ENCODE peak calls at places on chromosomes 12 and 14, in five cellular contexts. G is right lobe of liver, F is HepG2, W is transverse colon, Y is kidney. B is an unnamed sample.

GRCh38 chr12:50302686-50303085 is 19.4 kb upstream of the LIMA1 start:
- DNase-seq in G (no peak), F (no peak), W (no peak), Y (no peak), B (peak; percentile 76)

GRCh38 chr14:52049721-52050588 is 18.9 kb downstream of the NID2 start:
- DNase-seq in G (no peak), F (peak; percentile 22), W (peak; percentile 28), Y (no peak), B (no peak)

GRCh38 chr12:51884676-51885229 is 3.1 kb upstream of the ANKRD33 start:
- DNase-seq in G (peak; percentile 35), F (peak; percentile 80), W (no peak), Y (peak; percentile 31), B (no peak)

GRCh38 chr12:15535287-15535895 is 213.1 kb downstream of the PTPRO start:
- DNase-seq in G (no peak), F (no peak), W (no peak), Y (no peak), B (no peak)

GRCh38 chr14:68211421-68211820 is 391.8 kb downstream of the RAD51B start:
- DNase-seq in G (no peak), F (no peak), W (no peak), Y (no peak), B (no peak)

GRCh38 chr14:51855234-51855633 is 5.2 kb upstream of the GNG2 start:
- DNase-seq in G (no peak), F (no peak), W (no peak), Y (no peak), B (peak; percentile 76)

GRCh38 chr12:64028541-64028940 is 184.0 kb downstream of the SRGAP1 start:
- DNase-seq in G (no peak), F (no peak), W (no peak), Y (no peak), B (no peak)

GRCh38 chr12:118063567-118064391 is 2.8 kb upstream of the WSB2 start:
- DNase-seq in G (no peak), F (peak; percentile 61), W (no peak), Y (no peak), B (peak; percentile 88)

GRCh38 chr12:112589275-112589674 is 170.5 kb downstream of the PTPN11 start:
- DNase-seq in G (no peak), F (no peak), W (no peak), Y (no peak), B (no peak)

DNA sequence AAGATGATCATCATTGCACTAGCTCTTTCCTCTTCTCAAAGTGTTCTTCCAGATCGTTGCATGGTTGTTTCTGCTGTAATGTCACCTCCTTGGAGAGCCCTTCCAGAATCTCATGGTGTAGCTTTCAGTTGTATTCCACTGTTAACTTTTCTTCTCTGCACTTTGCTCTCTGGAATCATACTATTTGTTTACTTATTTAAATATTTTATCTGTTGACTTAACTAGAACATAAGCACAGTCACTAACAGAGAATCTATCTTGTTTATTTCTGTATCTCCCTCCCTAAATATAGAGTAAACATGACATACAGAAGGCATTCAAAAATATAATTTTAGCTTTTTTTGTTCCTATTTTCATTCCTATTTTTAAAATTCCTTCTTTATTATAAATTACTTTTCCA is 11.8 kb downstream of the LIN7A start:
- DNase-seq in G (no peak), F (peak; percentile 75), W (no peak), Y (no peak), B (no peak)
- H3K27ac ChIP-seq in G (peak overlapping the region; percentile 86), F (peak overlapping the region; percentile 83), W (no peak overlapping the region), Y (no peak overlapping the region), B (no peak overlapping the region)

GRCh38 chr12:121632069-121632970 is 6.0 kb downstream of the ORAI1 start:
- DNase-seq in G (no peak), F (no peak), W (no peak), Y (no peak), B (peak; percentile 70)
- H3K27ac ChIP-seq in G (peak overlapping the region; percentile 65), F (peak overlapping the region; percentile 47), W (peak overlapping the region; percentile 6), Y (no peak overlapping the region), B (no peak overlapping the region)

DNA sequence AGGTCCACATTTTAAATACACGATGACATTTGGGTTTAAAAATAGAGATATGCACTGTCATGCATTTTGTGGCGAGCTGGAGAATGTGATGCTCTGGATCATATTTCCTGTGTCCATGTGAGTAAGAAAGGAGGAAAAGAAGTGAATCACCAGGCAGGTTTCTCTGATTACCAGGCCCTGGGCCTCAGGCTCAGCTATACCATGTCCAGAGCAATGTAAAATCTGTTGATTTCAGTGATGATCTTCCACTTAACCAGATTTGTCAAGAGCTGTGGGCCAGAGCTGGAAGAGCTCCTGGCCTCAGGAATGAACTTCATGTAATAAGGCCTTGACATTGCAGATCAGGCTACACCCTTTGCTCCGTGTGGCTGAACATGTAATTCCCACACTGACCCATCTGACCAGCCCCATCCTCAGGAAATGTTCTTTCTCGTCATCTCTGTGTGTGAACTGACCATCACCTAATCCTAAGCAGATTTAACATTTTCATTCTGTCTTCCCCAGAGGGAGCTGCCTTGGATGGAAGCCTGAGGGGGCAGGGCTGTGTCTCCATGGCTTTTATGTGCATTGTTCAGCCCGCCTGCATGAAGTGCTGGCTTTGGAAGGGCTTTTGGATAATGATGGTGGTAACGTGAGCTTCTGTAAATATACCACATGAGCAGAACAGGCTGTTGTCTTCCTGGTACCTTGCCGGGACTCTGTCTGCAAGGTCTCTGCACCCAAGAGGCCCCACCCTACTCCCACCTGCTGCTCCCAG is 54.5 kb downstream of the CRACR2A start:
- DNase-seq in G (no peak), F (no peak), W (no peak), Y (no peak), B (peak; percentile 95)
- H3K27ac ChIP-seq in G (no peak overlapping the region), F (no peak overlapping the region), W (no peak overlapping the region), Y (no peak overlapping the region), B (peak overlapping the region; percentile 91)

GRCh38 chr12:120631097-120631496 is 9.3 kb upstream of the CABP1 start:
- DNase-seq in G (no peak), F (no peak), W (no peak), Y (no peak), B (no peak)

GRCh38 chr12:120630139-120630895 is 10.1 kb upstream of the CABP1 start:
- DNase-seq in G (no peak), F (no peak), W (no peak), Y (no peak), B (no peak)

GRCh38 chr12:120625557-120626419 is 14.6 kb upstream of the CABP1 start:
- DNase-seq in G (no peak), F (no peak), W (no peak), Y (peak; percentile 43), B (no peak)

GRCh38 chr12:120628919-120629318 is 11.5 kb upstream of the CABP1 start:
- DNase-seq in G (no peak), F (peak; percentile 29), W (peak; percentile 28), Y (peak; percentile 43), B (no peak)
- H3K27ac ChIP-seq in G (no peak overlapping the region), F (no peak overlapping the region), W (no peak overlapping the region), Y (no peak overlapping the region), B (no peak overlapping the region)

GRCh38 chr14:50524731-50525510 is 7.4 kb downstream of the MAP4K5 start:
- DNase-seq in G (no peak), F (no peak), W (no peak), Y (no peak), B (no peak)
- H3K27ac ChIP-seq in G (no peak overlapping the region), F (no peak overlapping the region), W (no peak overlapping the region), Y (no peak overlapping the region), B (no peak overlapping the region)